ENCODE peak calls at places on chromosomes 3 and 15, in four cellular contexts. One of them, this sample, is unnamed.

GRCh38 chr3:148255981-148256969 is 441.4 kb upstream of the AGTR1 start:
- DNase-seq in AG04450: no peak
- DNase-seq in transverse colon: no peak
- DNase-seq in HL-60: no peak
- DNase-seq in this sample: no peak

GRCh38 chr15:34514251-34514760 is 69.1 kb downstream of the GOLGA8B start:
- DNase-seq in transverse colon: peak; percentile 14
- DNase-seq in AG04450: no peak
- DNase-seq in HL-60: peak; percentile 5
- DNase-seq in this sample: no peak

GRCh38 chr3:141379250-141379872 is 11.1 kb downstream of the ZBTB38 start:
- DNase-seq in AG04450: no peak
- DNase-seq in transverse colon: no peak
- DNase-seq in HL-60: no peak
- DNase-seq in this sample: no peak

GRCh38 chr3:95715137-95715536 is 1099.3 kb upstream of the EPHA6 start:
- DNase-seq in HL-60: no peak
- DNase-seq in transverse colon: no peak
- DNase-seq in AG04450: no peak
- DNase-seq in this sample: no peak

GRCh38 chr3:38124324-38125122 is 12.4 kb downstream of the ACAA1 start:
- DNase-seq in HL-60: no peak
- DNase-seq in AG04450: no peak
- DNase-seq in transverse colon: no peak
- DNase-seq in this sample: no peak

GRCh38 chr3:72343078-72343477 is 505.2 kb downstream of the SHQ1 start:
- DNase-seq in AG04450: no peak
- DNase-seq in transverse colon: no peak
- DNase-seq in HL-60: no peak
- DNase-seq in this sample: no peak

GRCh38 chr3:127674793-127675189 is 2.0 kb downstream of the ABTB1 start:
- DNase-seq in AG04450: no peak
- DNase-seq in transverse colon: no peak
- DNase-seq in HL-60: no peak
- DNase-seq in this sample: no peak

GRCh38 chr15:80775340-80775739 is 3.8 kb upstream of the CEMIP start:
- DNase-seq in HL-60: no peak
- DNase-seq in AG04450: no peak
- DNase-seq in transverse colon: no peak
- DNase-seq in this sample: no peak

GRCh38 chr3:52851348-52851747 is 16.5 kb upstream of the MUSTN1 start:
- DNase-seq in HL-60: peak; percentile 59
- DNase-seq in AG04450: peak; percentile 37
- DNase-seq in transverse colon: no peak
- DNase-seq in this sample: peak; percentile 7

GRCh38 chr3:190399677-190400076 is 11.7 kb downstream of the CLDN16 start:
- DNase-seq in HL-60: no peak
- DNase-seq in transverse colon: no peak
- DNase-seq in AG04450: no peak
- DNase-seq in this sample: no peak

GRCh38 chr15:59223736-59224135 is 17.1 kb downstream of the LDHAL6B start:
- DNase-seq in HL-60: no peak
- DNase-seq in transverse colon: no peak
- DNase-seq in AG04450: no peak
- DNase-seq in this sample: no peak

GRCh38 chr15:101204744-101205535 is 46.9 kb downstream of the CHSY1 start:
- DNase-seq in AG04450: no peak
- DNase-seq in transverse colon: no peak
- DNase-seq in HL-60: no peak
- DNase-seq in this sample: no peak

GRCh38 chr3:71064976-71065763 is 518.4 kb downstream of the FOXP1 start:
- DNase-seq in HL-60: peak; percentile 58
- DNase-seq in AG04450: no peak
- DNase-seq in transverse colon: peak; percentile 66
- DNase-seq in this sample: no peak

GRCh38 chr3:12372762-12373280 is 84.0 kb downstream of the PPARG start:
- DNase-seq in AG04450: no peak
- DNase-seq in HL-60: peak; percentile 26
- DNase-seq in transverse colon: no peak
- DNase-seq in this sample: no peak

GRCh38 chr3:17258823-17259436 is 374.2 kb downstream of the PLCL2 start:
- DNase-seq in HL-60: peak; percentile 20
- DNase-seq in transverse colon: no peak
- DNase-seq in AG04450: peak; percentile 6
- DNase-seq in this sample: no peak

GRCh38 chr3:52685285-52685704 is 418 bp downstream of the PBRM1 start:
- DNase-seq in AG04450: no peak
- DNase-seq in HL-60: peak; percentile 78
- DNase-seq in transverse colon: peak; percentile 90
- DNase-seq in this sample: no peak

GRCh38 chr3:66904816-66905543 is 93.1 kb upstream of the KBTBD8 start:
- DNase-seq in AG04450: no peak
- DNase-seq in HL-60: peak; percentile 33
- DNase-seq in transverse colon: no peak
- DNase-seq in this sample: no peak

GRCh38 chr3:46542344-46542743 is 23.8 kb downstream of the LRRC2 start:
- DNase-seq in transverse colon: no peak
- DNase-seq in HL-60: no peak
- DNase-seq in AG04450: no peak
- DNase-seq in this sample: no peak

GRCh38 chr3:98966862-98967554 is 65.5 kb upstream of the DCBLD2 start:
- DNase-seq in transverse colon: no peak
- DNase-seq in HL-60: no peak
- DNase-seq in AG04450: no peak
- DNase-seq in this sample: no peak

GRCh38 chr3:37772773-37773291 is 88.8 kb upstream of the CTDSPL start:
- DNase-seq in AG04450: no peak
- DNase-seq in HL-60: no peak
- DNase-seq in transverse colon: no peak
- DNase-seq in this sample: no peak

GRCh38 chr15:38401101-38401500 is 52.8 kb upstream of the FAM98B start:
- DNase-seq in transverse colon: no peak
- DNase-seq in HL-60: no peak
- DNase-seq in AG04450: no peak
- DNase-seq in this sample: no peak

GRCh38 chr15:34341922-34342736 is 807 bp downstream of the NOP10 start:
- DNase-seq in HL-60: no peak
- DNase-seq in transverse colon: no peak
- DNase-seq in AG04450: no peak
- DNase-seq in this sample: no peak

GRCh38 chr3:111874177-111874820 is 15.2 kb downstream of the PHLDB2 start:
- DNase-seq in HL-60: no peak
- DNase-seq in AG04450: no peak
- DNase-seq in transverse colon: no peak
- DNase-seq in this sample: no peak

GRCh38 chr3:143895805-143896204 is 47.5 kb upstream of the SLC9A9 start:
- DNase-seq in HL-60: no peak
- DNase-seq in AG04450: no peak
- DNase-seq in transverse colon: no peak
- DNase-seq in this sample: no peak

GRCh38 chr15:58473720-58474119 is 41.9 kb downstream of the LIPC start:
- DNase-seq in transverse colon: no peak
- DNase-seq in HL-60: no peak
- DNase-seq in AG04450: peak; percentile 51
- DNase-seq in this sample: peak; percentile 93

GRCh38 chr3:114411811-114412803 is 118.3 kb downstream of the TIGIT start:
- DNase-seq in HL-60: no peak
- DNase-seq in AG04450: no peak
- DNase-seq in transverse colon: no peak
- DNase-seq in this sample: peak; percentile 50

GRCh38 chr15:76866008-76866407 is 39.1 kb downstream of the SCAPER start:
- DNase-seq in transverse colon: no peak
- DNase-seq in AG04450: no peak
- DNase-seq in HL-60: no peak
- DNase-seq in this sample: no peak

GRCh38 chr15:89767411-89767915 is 8.7 kb upstream of the MESP2 start:
- DNase-seq in transverse colon: no peak
- DNase-seq in HL-60: no peak
- DNase-seq in AG04450: no peak
- DNase-seq in this sample: no peak

GRCh38 chr3:39409514-39410136 is 3.1 kb downstream of the RPSA start:
- DNase-seq in AG04450: no peak
- DNase-seq in HL-60: no peak
- DNase-seq in transverse colon: no peak
- DNase-seq in this sample: no peak

GRCh38 chr3:115839246-115839645 is 215.9 kb downstream of the GAP43 start:
- DNase-seq in AG04450: no peak
- DNase-seq in HL-60: no peak
- DNase-seq in transverse colon: no peak
- DNase-seq in this sample: no peak

GRCh38 chr3:184565421-184566211 is 4.0 kb downstream of the EPHB3 start:
- DNase-seq in transverse colon: peak; percentile 86
- DNase-seq in AG04450: peak; percentile 76
- DNase-seq in HL-60: no peak
- DNase-seq in this sample: no peak

GRCh38 chr3:100006570-100007271 is 107.6 kb downstream of the FILIP1L start:
- DNase-seq in transverse colon: no peak
- DNase-seq in AG04450: peak; percentile 11
- DNase-seq in HL-60: no peak
- DNase-seq in this sample: no peak

GRCh38 chr3:125166581-125166980 is 46.0 kb downstream of the SLC12A8 start:
- DNase-seq in transverse colon: no peak
- DNase-seq in HL-60: no peak
- DNase-seq in AG04450: no peak
- DNase-seq in this sample: no peak

GRCh38 chr3:125163739-125164601 is 48.6 kb downstream of the SLC12A8 start:
- DNase-seq in AG04450: no peak
- DNase-seq in transverse colon: peak; percentile 39
- DNase-seq in HL-60: peak; percentile 62
- DNase-seq in this sample: no peak

GRCh38 chr3:125168711-125169410 is 43.7 kb downstream of the SLC12A8 start:
- DNase-seq in AG04450: no peak
- DNase-seq in transverse colon: no peak
- DNase-seq in HL-60: no peak
- DNase-seq in this sample: no peak

GRCh38 chr3:125165948-125166553 is 46.5 kb downstream of the SLC12A8 start:
- DNase-seq in HL-60: no peak
- DNase-seq in AG04450: no peak
- DNase-seq in transverse colon: no peak
- DNase-seq in this sample: no peak

DNA sequence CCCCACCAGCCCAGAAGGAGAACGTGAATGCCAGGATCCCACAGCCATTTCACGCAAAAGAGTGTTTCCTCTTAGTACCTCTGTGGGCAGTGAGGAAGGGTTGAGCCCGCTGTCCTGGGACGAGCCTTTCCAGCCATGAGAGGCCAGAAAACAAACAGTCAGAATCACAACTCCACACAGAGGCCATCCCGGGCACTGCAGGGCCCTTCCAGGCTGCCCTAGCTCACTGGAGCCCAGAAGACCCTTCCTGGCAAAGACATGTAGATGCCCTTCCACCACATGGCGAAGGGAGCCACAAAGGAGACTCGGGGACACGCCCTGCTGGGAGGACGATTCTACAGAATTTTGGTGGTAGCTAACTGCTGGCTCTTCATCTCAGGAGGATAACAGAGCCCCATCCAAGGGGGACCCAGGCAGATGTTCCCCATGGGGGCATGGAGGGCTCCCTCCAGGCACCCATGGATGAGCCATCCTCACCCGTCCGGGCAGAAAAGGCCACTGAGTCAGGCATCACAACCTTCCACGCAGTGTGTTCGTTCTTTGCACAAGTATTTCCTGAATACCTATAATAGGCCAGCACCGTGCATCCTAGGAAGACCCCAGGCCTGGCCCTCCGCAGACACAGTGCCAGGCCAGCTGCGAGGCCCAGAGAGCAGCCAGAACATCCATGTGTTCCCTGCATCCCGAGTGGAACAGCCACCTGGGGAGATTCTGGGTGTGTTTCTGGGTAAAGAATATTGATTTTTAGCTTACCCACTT is 47.2 kb downstream of the SLC12A8 start:
- DNase-seq in HL-60: no peak
- DNase-seq in AG04450: no peak
- DNase-seq in transverse colon: no peak
- DNase-seq in this sample: no peak
- TF ChIP-seq CTCF in HL-60: peak; percentile 9
- TF ChIP-seq CTCF in AG04450: peak; percentile 73
- TF ChIP-seq CTCF in transverse colon: no peak
- TF ChIP-seq CTCF in this sample: peak; percentile 64

DNA sequence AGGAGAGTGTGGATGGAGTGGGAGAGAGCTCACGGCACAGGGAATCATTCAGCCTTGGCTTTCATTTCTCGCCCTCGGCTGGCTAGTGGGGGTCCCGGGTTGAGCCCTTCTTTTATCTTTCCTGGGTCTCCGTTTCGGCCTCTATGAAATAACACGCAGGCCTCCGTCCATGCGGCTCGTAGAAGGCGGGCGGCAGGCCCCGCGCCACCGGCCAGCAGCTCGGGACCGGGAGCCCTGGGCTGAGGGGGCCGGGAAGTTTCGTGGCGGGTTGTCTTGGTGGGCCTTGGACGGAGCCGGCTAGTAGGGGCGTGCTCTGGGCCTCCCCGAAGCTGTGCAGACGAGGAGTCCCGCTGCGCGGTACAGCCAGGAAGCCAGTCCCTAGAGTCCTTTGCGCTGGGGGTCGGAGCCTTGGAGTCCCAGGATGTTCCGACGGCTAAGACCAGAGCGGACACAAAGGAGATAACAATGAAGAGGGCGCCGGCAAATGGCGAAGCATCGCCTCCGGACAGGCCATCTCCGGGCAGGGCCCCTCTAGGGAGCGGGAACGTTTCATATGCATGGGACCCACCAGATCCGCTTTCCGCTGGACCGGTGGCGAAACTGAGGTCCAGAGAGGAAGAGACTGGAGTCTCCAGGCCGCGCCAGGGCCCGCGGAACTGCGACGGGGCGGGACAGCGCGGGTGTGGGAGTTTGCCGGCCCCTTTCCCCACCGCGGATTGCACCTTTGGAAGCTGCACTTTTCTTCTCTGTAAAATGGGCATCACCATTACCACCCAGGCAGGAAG is 4.3 kb downstream of the RNU6-1 start:
- DNase-seq in AG04450: no peak
- DNase-seq in HL-60: no peak
- DNase-seq in transverse colon: no peak
- DNase-seq in this sample: no peak
- H3K4me3 ChIP-seq in AG04450: peak overlapping the region; percentile 35
- H3K4me3 ChIP-seq in HL-60: no peak overlapping the region
- H3K4me3 ChIP-seq in transverse colon: peak overlapping the region; percentile 16
- H3K4me3 ChIP-seq in this sample: peak overlapping the region; percentile 34

GRCh38 chr3:163779396-163780344 is 1298.6 kb downstream of the SI start:
- DNase-seq in AG04450: no peak
- DNase-seq in HL-60: no peak
- DNase-seq in transverse colon: no peak
- DNase-seq in this sample: no peak
- TF ChIP-seq CTCF in AG04450: no peak
- TF ChIP-seq CTCF in HL-60: no peak
- TF ChIP-seq CTCF in transverse colon: no peak
- TF ChIP-seq CTCF in this sample: no peak

DNA sequence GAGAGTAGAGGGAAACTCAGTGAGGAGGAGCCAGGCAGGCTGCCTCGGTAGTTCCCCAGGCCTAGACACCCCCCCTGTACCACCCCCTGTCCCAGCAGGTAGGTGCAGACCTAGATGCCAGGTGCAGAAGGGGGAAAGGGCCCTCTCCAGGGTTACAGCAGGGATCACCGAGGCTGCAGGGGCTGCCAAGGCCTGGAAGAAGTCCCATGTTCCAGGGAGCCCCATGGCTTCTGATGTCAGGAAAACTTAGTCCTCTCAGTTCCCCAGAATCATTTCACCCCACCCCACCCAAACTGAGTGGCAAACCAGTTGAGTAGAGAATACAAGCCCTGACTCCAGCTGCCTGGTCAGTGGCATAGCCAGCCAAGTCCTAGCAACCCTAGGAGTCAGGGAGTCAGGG is 7.4 kb upstream of the SEMA3B start:
- DNase-seq in AG04450: no peak
- DNase-seq in transverse colon: no peak
- DNase-seq in HL-60: no peak
- DNase-seq in this sample: no peak
- H3K4me3 ChIP-seq in AG04450: no peak overlapping the region
- H3K4me3 ChIP-seq in transverse colon: no peak overlapping the region
- H3K4me3 ChIP-seq in HL-60: no peak overlapping the region
- H3K4me3 ChIP-seq in this sample: no peak overlapping the region